ENCODE peak calls at places on chromosome 2, in six cellular contexts. N is hepatocyte; M is colonic mucosa; D is CD8-positive, alpha-beta memory T cell; K is GM23338; I is fibroblast of lung. W is an unnamed sample.

GRCh38 chr2:21033237-21034155 is 10.4 kb downstream of the APOB start:
- DNase-seq in N (no peak), M (no peak), D (no peak), K (no peak), I (no peak), W (no peak)

GRCh38 chr2:189142893-189143759 is 36.4 kb downstream of the COL5A2 start:
- DNase-seq in N (peak; percentile 58), M (peak; percentile 48), D (peak; percentile 55), K (peak; percentile 85), I (peak; percentile 54), W (peak; percentile 33)

GRCh38 chr2:95012881-95013550 is 12.5 kb upstream of the MAL start:
- DNase-seq in N (no peak), M (no peak), D (no peak), K (no peak), I (no peak), W (no peak)

GRCh38 chr2:112880081-112880531 is 30.9 kb upstream of the IL37 start:
- DNase-seq in N (no peak), M (no peak), D (no peak), K (no peak), I (peak; percentile 32), W (no peak)

GRCh38 chr2:117835990-117836760 is 21.7 kb downstream of the DDX18 start:
- DNase-seq in N (peak; percentile 90), M (peak; percentile 77), D (peak; percentile 46), K (peak; percentile 93), I (peak; percentile 84), W (peak; percentile 77)

GRCh38 chr2:20135631-20136050 is 84.2 kb upstream of the LAPTM4A start:
- DNase-seq in N (peak; percentile 84), M (peak; percentile 84), D (no peak), K (peak; percentile 91), I (peak; percentile 76), W (peak; percentile 72)

GRCh38 chr2:127641846-127642510 is 4.0 kb upstream of the GPR17 start:
- DNase-seq in N (no peak), M (no peak), D (peak; percentile 58), K (no peak), I (no peak), W (no peak)

GRCh38 chr2:230601510-230601909 is 111.1 kb upstream of the CAB39 start:
- DNase-seq in N (no peak), M (no peak), D (no peak), K (no peak), I (no peak), W (no peak)

GRCh38 chr2:61950133-61950560 is 44.7 kb downstream of the COMMD1 start:
- DNase-seq in N (no peak), M (no peak), D (no peak), K (no peak), I (no peak), W (no peak)

GRCh38 chr2:211144078-211144477 is 587.7 kb downstream of the CPS1 start:
- DNase-seq in N (no peak), M (no peak), D (no peak), K (no peak), I (peak; percentile 51), W (no peak)

GRCh38 chr2:8045081-8045614 is 636.7 kb upstream of the ID2 start:
- DNase-seq in N (no peak), M (no peak), D (no peak), K (no peak), I (no peak), W (no peak)

GRCh38 chr2:235990344-235990743 is 177.8 kb downstream of the GBX2 start:
- DNase-seq in N (no peak), M (no peak), D (no peak), K (no peak), I (no peak), W (no peak)

GRCh38 chr2:192123847-192124246 is 70.9 kb downstream of the TMEFF2 start:
- DNase-seq in N (no peak), M (no peak), D (no peak), K (no peak), I (peak; percentile 61), W (no peak)

GRCh38 chr2:60512063-60512622 is 41.3 kb downstream of the BCL11A start:
- DNase-seq in N (no peak), M (peak; percentile 25), D (no peak), K (no peak), I (no peak), W (no peak)

GRCh38 chr2:130957920-130958319 is 121.2 kb downstream of the ARHGEF4 start:
- DNase-seq in N (no peak), M (no peak), D (no peak), K (peak; percentile 33), I (no peak), W (no peak)

GRCh38 chr2:113278073-113278811 is 479 bp downstream of the PAX8 start:
- DNase-seq in N (no peak), M (no peak), D (no peak), K (peak; percentile 55), I (no peak), W (no peak)

GRCh38 chr2:139031722-139032121 is 251.5 kb upstream of the NXPH2 start:
- DNase-seq in N (peak; percentile 11), M (no peak), D (no peak), K (peak; percentile 34), I (no peak), W (peak; percentile 41)

GRCh38 chr2:113174369-113174735 is 581 bp downstream of the PSD4 start:
- DNase-seq in N (no peak), M (no peak), D (no peak), K (no peak), I (no peak), W (no peak)

GRCh38 chr2:200447139-200447855 is 62.6 kb downstream of the KCTD18 start:
- DNase-seq in N (no peak), M (no peak), D (no peak), K (no peak), I (peak; percentile 49), W (no peak)

GRCh38 chr2:151857650-151858049 is 29.4 kb upstream of the ARL5A start:
- DNase-seq in N (no peak), M (no peak), D (no peak), K (no peak), I (no peak), W (no peak)

GRCh38 chr2:65491381-65491903 is 59.0 kb upstream of the SPRED2 start:
- DNase-seq in N (no peak), M (peak; percentile 24), D (no peak), K (no peak), I (peak; percentile 23), W (no peak)

GRCh38 chr2:233079953-233080835 is 20.1 kb downstream of the INPP5D start:
- DNase-seq in N (no peak), M (no peak), D (no peak), K (no peak), I (no peak), W (no peak)

GRCh38 chr2:177741866-177742265 is 330.7 kb downstream of the PDE11A start:
- DNase-seq in N (no peak), M (no peak), D (no peak), K (no peak), I (no peak), W (no peak)

GRCh38 chr2:177740718-177741117 is 331.9 kb downstream of the PDE11A start:
- DNase-seq in N (no peak), M (no peak), D (no peak), K (no peak), I (peak; percentile 47), W (peak; percentile 8)

GRCh38 chr2:177748360-177748759 is 324.2 kb downstream of the PDE11A start:
- DNase-seq in N (no peak), M (no peak), D (no peak), K (no peak), I (no peak), W (no peak)

GRCh38 chr2:177747384-177747783 is 325.2 kb downstream of the PDE11A start:
- DNase-seq in N (no peak), M (no peak), D (no peak), K (no peak), I (no peak), W (no peak)

DNA sequence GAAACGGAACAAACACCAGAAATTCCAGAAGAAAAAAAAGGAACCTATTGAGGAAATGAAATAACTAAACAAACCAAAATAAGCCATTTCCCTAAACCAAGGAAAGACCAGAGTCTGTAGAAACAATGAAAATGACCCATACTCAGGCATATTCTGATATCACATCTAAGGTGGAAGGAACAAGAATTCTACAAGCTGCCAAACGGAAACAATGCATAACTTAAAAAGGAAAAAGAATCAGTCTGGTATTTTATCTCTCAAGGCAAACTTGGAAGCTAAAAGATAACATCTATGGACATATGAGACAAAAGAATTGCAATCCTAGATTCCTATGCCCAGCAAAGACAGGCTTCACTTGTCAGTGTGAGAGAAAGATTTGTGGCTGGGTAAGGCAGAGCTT is 326.2 kb downstream of the PDE11A start:
- DNase-seq in N (no peak), M (no peak), D (no peak), K (no peak), I (no peak), W (no peak)
- H3K27me3 ChIP-seq in N (no peaks in the 10 kb centered on the region), M (no peaks in the 10 kb centered on the region), D (no peaks in the 10 kb centered on the region), K (peaks cover 5% of the 10 kb centered on the region), I (no peaks in the 10 kb centered on the region), W (no peaks in the 10 kb centered on the region)

DNA sequence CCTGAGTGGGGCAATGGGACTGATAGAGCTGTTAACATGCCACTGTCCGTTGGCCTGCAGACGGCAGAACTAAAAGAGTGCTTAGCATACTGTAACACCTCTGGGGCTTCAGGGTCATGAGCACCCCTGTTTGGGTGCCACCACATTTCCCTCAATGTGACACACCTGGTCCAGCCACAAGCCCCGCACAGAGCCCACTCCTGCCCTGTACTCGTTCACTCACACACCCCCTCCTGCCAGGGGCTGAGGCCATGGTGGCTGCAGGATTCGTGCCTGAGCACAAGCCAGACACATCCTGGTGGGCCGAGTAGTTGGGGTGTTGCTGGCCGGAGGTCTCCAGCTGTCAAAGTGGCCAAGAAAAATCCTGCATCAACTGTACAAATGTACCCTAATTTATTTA is 4.4 kb upstream of the PPP4R3B start:
- DNase-seq in N (no peak), M (no peak), D (no peak), K (no peak), I (no peak), W (no peak)
- H3K4me1 ChIP-seq in N (peaks cover 6% of the 10 kb centered on the region), M (peaks cover 10% of the 10 kb centered on the region), D (peaks cover 60% of the 10 kb centered on the region), K (no peaks in the 10 kb centered on the region), I (no peaks in the 10 kb centered on the region), W (no peaks in the 10 kb centered on the region)

GRCh38 chr2:24994325-24994724 is 22.6 kb upstream of the DNAJC27 start:
- DNase-seq in N (no peak), M (no peak), D (no peak), K (no peak), I (no peak), W (no peak)

GRCh38 chr2:24993797-24994196 is 22.0 kb upstream of the DNAJC27 start:
- DNase-seq in N (no peak), M (no peak), D (no peak), K (no peak), I (no peak), W (no peak)
- H3K36me3 ChIP-seq in N (no peaks in the 10 kb centered on the region), M (no peaks in the 10 kb centered on the region), D (no peaks in the 10 kb centered on the region), K (no peaks in the 10 kb centered on the region), I (no peaks in the 10 kb centered on the region), W (no peaks in the 10 kb centered on the region)

GRCh38 chr2:3677436-3677835 is 19.4 kb downstream of the ALLC start:
- DNase-seq in N (no peak), M (no peak), D (no peak), K (no peak), I (no peak), W (no peak)

GRCh38 chr2:3680548-3681345 is 22.6 kb upstream of the DCDC2C start:
- DNase-seq in N (no peak), M (no peak), D (no peak), K (no peak), I (no peak), W (no peak)

GRCh38 chr2:3678212-3678611 is 20.2 kb downstream of the ALLC start:
- DNase-seq in N (no peak), M (no peak), D (no peak), K (no peak), I (no peak), W (no peak)

GRCh38 chr2:3679616-3680393 is 21.8 kb downstream of the ALLC start:
- DNase-seq in N (no peak), M (no peak), D (no peak), K (no peak), I (no peak), W (no peak)

GRCh38 chr2:3679180-3679579 is 21.2 kb downstream of the ALLC start:
- DNase-seq in N (no peak), M (no peak), D (no peak), K (no peak), I (no peak), W (no peak)
- H3K27me3 ChIP-seq in N (no peaks in the 10 kb centered on the region), M (no peaks in the 10 kb centered on the region), D (no peaks in the 10 kb centered on the region), K (no peaks in the 10 kb centered on the region), I (no peaks in the 10 kb centered on the region), W (no peaks in the 10 kb centered on the region)